ENCODE peak calls at places on chromosomes 12 and 14, in eight cellular contexts. L, O, E, A, M, D, F and Y are unnamed samples.

GRCh38 chr14:105385322-105385637 is 13.1 kb upstream of the TEX22 start:
- DNase-seq in A (no peak), D (no peak), E (no peak), L (no peak), O (no peak), F (no peak), M (no peak), Y (no peak)

GRCh38 chr12:5458229-5459050 is 26.5 kb downstream of the NTF3 start:
- DNase-seq in A (no peak), D (no peak), E (no peak), L (no peak), M (no peak), F (no peak), O (no peak), Y (no peak)

GRCh38 chr12:122023339-122024131 is 1.9 kb downstream of the BCL7A start:
- DNase-seq in D (peak), A (no peak), F (peak), O (peak), M (peak), E (peak), L (peak), Y (peak)

GRCh38 chr12:123571343-123571813 is 13.0 kb upstream of the TMED2 start:
- DNase-seq in D (peak), F (peak), M (no peak), L (no peak), A (no peak), E (no peak), O (peak), Y (peak)

GRCh38 chr14:68691031-68691864 is 101.6 kb downstream of the ZFP36L1 start:
- DNase-seq in F (no peak), L (no peak), M (no peak), O (no peak), D (no peak), E (no peak), A (peak), Y (no peak)

GRCh38 chr12:121523741-121524140 is 57.1 kb downstream of the KDM2B start:
- DNase-seq in M (no peak), D (no peak), O (no peak), E (peak), L (no peak), A (no peak), F (no peak), Y (no peak)

GRCh38 chr14:28751467-28752058 is 15.0 kb upstream of the FOXG1 start:
- DNase-seq in E (peak), A (no peak), F (peak), L (peak), O (peak), D (peak), M (peak), Y (peak)

GRCh38 chr14:92647499-92648279 is 100.7 kb downstream of the LGMN start:
- DNase-seq in L (no peak), A (no peak), M (no peak), F (peak), D (no peak), O (peak), E (no peak), Y (no peak)

GRCh38 chr14:105177082-105177481 is 4.0 kb downstream of the NUDT14 start:
- DNase-seq in A (no peak), L (no peak), D (no peak), F (no peak), E (no peak), O (no peak), M (no peak), Y (no peak)

GRCh38 chr12:124109760-124110159 is 136.7 kb downstream of the ZNF664 start:
- DNase-seq in E (peak), A (no peak), D (no peak), O (no peak), M (peak), F (peak), L (peak), Y (no peak)

GRCh38 chr12:42921741-42922511 is 332.4 kb upstream of the PRICKLE1 start:
- DNase-seq in O (peak), D (peak), L (peak), F (peak), M (peak), E (no peak), A (no peak), Y (peak)

GRCh38 chr14:20400589-20400964 is 12.7 kb downstream of the TEP1 start:
- DNase-seq in O (no peak), L (no peak), M (no peak), D (no peak), F (no peak), A (no peak), E (no peak), Y (no peak)

GRCh38 chr12:47799357-47799955 is 20.2 kb downstream of the HDAC7 start:
- DNase-seq in M (no peak), O (no peak), F (no peak), L (no peak), D (no peak), E (no peak), A (no peak), Y (no peak)

GRCh38 chr12:47876404-47876960 is 28.3 kb downstream of the VDR start:
- DNase-seq in M (no peak), A (no peak), E (no peak), F (no peak), O (no peak), D (no peak), L (no peak), Y (no peak)

GRCh38 chr14:32028599-32028998 is 48.5 kb upstream of the ARHGAP5 start:
- DNase-seq in E (peak), L (no peak), A (no peak), F (no peak), M (peak), O (peak), D (no peak), Y (no peak)

GRCh38 chr14:70027785-70028428 is 148.7 kb downstream of the SMOC1 start:
- DNase-seq in E (peak), O (peak), L (peak), D (peak), A (peak), M (peak), F (peak), Y (no peak)

GRCh38 chr12:52278931-52279682 is 4.7 kb downstream of the KRT86 start:
- DNase-seq in O (peak), E (peak), D (peak), M (peak), F (peak), A (peak), L (peak), Y (peak)

GRCh38 chr12:47636908-47637780 is 68.7 kb downstream of the RPAP3 start:
- DNase-seq in E (peak), L (no peak), D (peak), O (no peak), A (no peak), F (no peak), M (peak), Y (no peak)

GRCh38 chr12:88334271-88334670 is 192.2 kb downstream of the TMTC3 start:
- DNase-seq in F (peak), L (no peak), E (peak), M (peak), O (peak), A (peak), D (peak), Y (peak)

GRCh38 chr14:30656190-30656632 is 34.1 kb downstream of the SCFD1 start:
- DNase-seq in D (peak), O (peak), M (peak), F (peak), E (peak), A (peak), L (peak), Y (peak)

GRCh38 chr12:82966160-82966559 is 279.5 kb downstream of the TMTC2 start:
- DNase-seq in O (no peak), D (no peak), A (no peak), E (no peak), F (no peak), M (no peak), L (peak), Y (no peak)

GRCh38 chr12:68932123-68932700 is 759 bp downstream of the CPM start:
- DNase-seq in A (peak), E (peak), O (no peak), D (no peak), M (no peak), F (no peak), L (no peak), Y (peak)

GRCh38 chr12:69338120-69338859 is 9.9 kb upstream of the LYZ start:
- DNase-seq in D (no peak), L (no peak), O (no peak), E (peak), M (no peak), A (no peak), F (no peak), Y (no peak)

GRCh38 chr14:93543766-93544165 is 113.0 kb downstream of the UNC79 start:
- DNase-seq in E (peak), O (peak), L (peak), M (no peak), F (peak), A (no peak), D (peak), Y (no peak)

GRCh38 chr12:68498736-68499135 is 112.0 kb upstream of the RAP1B start:
- DNase-seq in M (no peak), L (no peak), D (no peak), O (no peak), A (no peak), F (no peak), E (no peak), Y (no peak)

GRCh38 chr12:129961111-129961510 is 57.3 kb upstream of the TMEM132D start:
- DNase-seq in M (no peak), L (no peak), A (no peak), F (no peak), E (no peak), O (peak), D (no peak), Y (peak)

GRCh38 chr14:34046799-34047520 is 96.1 kb upstream of the EGLN3 start:
- DNase-seq in F (no peak), E (no peak), D (no peak), L (no peak), M (no peak), A (no peak), O (no peak), Y (no peak)

GRCh38 chr14:94171208-94171607 is 2.9 kb upstream of the PPP4R4 start:
- DNase-seq in M (no peak), F (peak), L (no peak), E (no peak), A (no peak), D (no peak), O (peak), Y (peak)

GRCh38 chr14:73258845-73259611 is 21.7 kb downstream of the PAPLN start:
- DNase-seq in A (no peak), L (no peak), M (no peak), O (no peak), D (no peak), F (no peak), E (no peak), Y (no peak)

GRCh38 chr14:23119362-23120327 is 590 bp upstream of the CEBPE start:
- DNase-seq in F (no peak), D (no peak), M (no peak), A (no peak), O (no peak), L (no peak), E (peak), Y (no peak)

GRCh38 chr14:35929171-35929570 is 103.0 kb downstream of the BRMS1L start:
- DNase-seq in E (no peak), O (no peak), F (no peak), D (no peak), L (no peak), A (no peak), M (no peak), Y (no peak)

GRCh38 chr14:24438198-24439095 is 4.1 kb downstream of the SDR39U1 start:
- DNase-seq in D (no peak), A (no peak), L (no peak), M (no peak), O (no peak), E (no peak), F (no peak), Y (no peak)

GRCh38 chr12:26318661-26319068 is 123.3 kb downstream of the SSPN start:
- DNase-seq in A (no peak), F (peak), M (peak), O (peak), E (peak), D (peak), L (peak), Y (peak)

GRCh38 chr14:72451081-72451972 is 442.6 kb downstream of the DPF3 start:
- DNase-seq in D (no peak), F (no peak), L (no peak), E (no peak), A (peak), M (no peak), O (peak), Y (peak)

GRCh38 chr14:85536835-85537195 is 6.9 kb downstream of the FLRT2 start:
- DNase-seq in E (no peak), O (no peak), D (peak), F (peak), A (no peak), M (no peak), L (no peak), Y (no peak)

GRCh38 chr14:56119221-56119967 is 1.2 kb downstream of the PELI2 start:
- DNase-seq in E (peak), D (peak), O (peak), F (peak), L (peak), M (peak), A (peak), Y (no peak)

GRCh38 chr12:6377667-6377994 is 2.3 kb upstream of the SCNN1A start:
- DNase-seq in F (no peak), E (no peak), O (no peak), A (no peak), D (no peak), L (no peak), M (peak), Y (no peak)

DNA sequence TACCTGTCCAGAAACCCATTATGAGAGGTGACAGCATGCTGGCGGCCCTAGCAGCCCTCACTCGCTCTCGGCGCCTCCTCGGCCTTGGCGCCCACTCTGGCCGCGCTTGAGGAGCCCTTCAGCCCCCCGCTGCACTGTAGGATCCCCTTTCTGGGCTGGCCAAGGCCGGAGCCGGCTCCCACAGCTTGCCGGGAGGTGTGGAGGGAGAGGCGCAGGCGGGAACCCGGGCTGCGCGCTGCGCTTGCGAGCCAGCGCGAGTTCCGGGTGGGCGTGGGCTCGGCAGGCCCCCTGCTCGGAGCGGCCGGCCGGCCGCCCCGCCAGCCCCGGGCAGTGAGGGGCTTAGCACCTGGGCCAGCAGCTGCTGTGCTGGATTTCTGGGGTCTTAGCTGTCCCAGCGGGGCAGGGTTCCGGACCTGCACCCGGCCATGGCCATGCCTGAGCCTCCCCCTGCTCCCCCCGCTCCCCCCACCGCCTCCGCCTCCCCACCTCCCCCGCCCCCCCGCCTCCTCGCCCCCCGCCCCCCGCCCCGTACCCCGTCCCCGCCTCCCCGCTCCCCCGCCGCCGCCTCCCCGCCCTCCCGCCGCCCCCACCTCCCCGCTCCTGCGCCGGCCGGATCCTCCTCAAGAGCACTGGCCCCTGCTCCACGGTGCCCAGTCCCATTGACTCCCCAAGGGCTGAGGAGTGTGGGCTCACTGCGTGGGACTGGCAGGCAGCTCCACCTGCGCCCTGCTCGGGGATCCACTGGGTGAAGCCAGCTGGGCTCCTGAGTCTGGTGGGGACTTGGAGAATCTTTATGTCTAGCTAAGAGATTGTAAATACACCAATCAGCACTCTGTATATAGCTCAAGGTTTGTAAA is 163.1 kb downstream of the KLHL28 start:
- DNase-seq in L (no peak), E (no peak), O (no peak), D (no peak), F (no peak), M (no peak), A (no peak), Y (no peak)
- H3K4me3 ChIP-seq in L (no peak), E (no peak), O (no peak), D (no peak), F (no peak), M (no peak), A (no peak), Y (no peak)

DNA sequence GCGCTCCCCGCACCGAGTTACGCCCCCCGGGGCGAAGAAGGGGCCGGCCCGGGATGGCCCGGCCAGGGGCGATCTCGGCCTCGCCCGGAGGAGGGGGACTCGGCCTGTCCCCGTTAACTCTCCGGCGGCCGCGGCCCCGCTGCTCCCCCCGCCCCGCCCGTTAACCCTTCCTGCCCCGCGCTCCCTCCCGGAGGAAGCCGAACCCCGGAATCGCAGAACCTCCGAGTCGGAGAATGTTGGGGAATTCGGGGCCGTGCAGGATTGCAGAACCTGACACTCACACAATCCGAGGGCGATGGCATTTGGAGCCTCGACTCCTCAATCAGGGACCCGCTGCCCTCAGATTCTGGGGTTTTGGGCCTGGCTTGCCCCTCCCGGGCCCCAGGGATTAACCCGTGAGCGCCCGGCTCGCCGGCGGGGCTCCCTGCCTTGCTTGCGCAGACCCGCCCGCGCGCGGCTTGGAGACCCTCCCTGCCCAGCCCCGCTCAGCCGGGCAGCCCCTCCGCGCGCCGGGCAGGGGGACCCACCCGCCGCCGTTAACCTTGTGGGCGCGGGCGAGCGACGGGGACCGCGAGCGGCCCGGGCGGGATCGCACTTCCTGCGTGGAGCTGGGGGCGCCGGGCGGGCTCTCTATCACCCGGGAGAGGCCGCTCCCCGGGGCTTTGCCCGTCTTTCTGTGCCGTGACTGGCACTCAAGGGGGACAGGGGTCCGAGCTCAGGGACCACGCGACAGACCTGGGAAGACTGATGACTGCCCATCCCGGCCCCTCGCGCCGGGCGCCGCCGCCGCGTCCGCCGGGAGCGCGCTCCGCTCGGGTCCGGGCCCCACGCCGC is 18.8 kb downstream of the BEGAIN start:
- DNase-seq in E (no peak), A (no peak), O (no peak), L (no peak), F (no peak), D (no peak), M (no peak), Y (no peak)
- H3K4me2 ChIP-seq in E (no peak), A (peak), O (no peak), L (no peak), F (no peak), D (peak), M (no peak), Y (peak)

DNA sequence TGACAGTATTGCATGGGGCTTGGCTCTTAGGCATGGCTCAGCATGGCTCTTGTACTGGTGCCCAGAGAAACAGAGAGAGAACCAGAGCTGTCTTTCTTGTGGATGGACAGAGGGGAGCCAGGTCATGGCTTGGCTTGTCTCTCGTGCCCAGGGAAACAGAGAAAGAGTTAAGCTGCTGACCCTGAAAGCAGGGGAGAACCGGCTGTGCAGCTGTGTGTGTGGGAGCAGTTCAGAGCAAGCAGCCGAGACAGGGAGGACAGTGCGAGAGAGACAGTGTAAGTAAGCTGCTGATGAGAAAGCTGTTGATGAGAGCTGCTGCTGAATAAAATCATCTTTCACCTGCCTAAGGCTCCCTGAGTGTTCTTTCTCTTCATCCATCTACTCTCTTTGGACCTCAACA is 61.3 kb upstream of the DDHD1 start:
- DNase-seq in O (no peak), A (no peak), L (no peak), E (no peak), F (no peak), D (no peak), M (no peak), Y (no peak)
- H2AFZ ChIP-seq in O (no peak), A (peak), L (no peak), E (no peak), F (no peak), D (no peak), M (no peak), Y (no peak)

GRCh38 chr14:88004637-88005036 is 298 bp upstream of the GPR65 start:
- DNase-seq in F (no peak), O (no peak), E (peak), D (no peak), L (no peak), M (no peak), A (no peak), Y (no peak)
- H3K4me3 ChIP-seq in F (no peak), O (no peak), E (peak), D (no peak), L (no peak), M (no peak), A (no peak), Y (no peak)

GRCh38 chr14:63757211-63757610 is 29.3 kb upstream of the SGPP1 start:
- DNase-seq in O (no peak), M (no peak), A (no peak), D (no peak), E (no peak), L (no peak), F (no peak), Y (no peak)
- H3K4me2 ChIP-seq in O (no peak), M (no peak), A (no peak), D (no peak), E (no peak), L (no peak), F (no peak), Y (no peak)

GRCh38 chr12:23949212-23950010 is at the start of gene SOX5:
- DNase-seq in M (no peak), A (peak), L (peak), D (peak), O (peak), E (no peak), F (peak), Y (peak)
- H2AFZ ChIP-seq in M (no peak), A (peak), L (peak), D (peak), O (peak), E (no peak), F (peak), Y (peak)

GRCh38 chr14:104139460-104140212 is 1.2 kb downstream of the KIF26A start:
- DNase-seq in A (no peak), F (no peak), E (no peak), D (no peak), O (no peak), M (no peak), L (no peak), Y (no peak)
- H3K4me3 ChIP-seq in A (peak), F (no peak), E (no peak), D (peak), O (no peak), M (no peak), L (peak), Y (no peak)